ENCODE peak calls at places on chromosomes 6 and 20, in five cellular contexts. One of them, this sample, is unnamed.

GRCh38 chr6:23713211-23713610 is 412.8 kb upstream of the NRSN1 start:
- DNase-seq in MM.1S: peak
- DNase-seq in osteoblast: no peak
- DNase-seq in IMR-90: no peak
- DNase-seq in endothelial cell of umbilical vein: no peak
- DNase-seq in this sample: no peak

GRCh38 chr6:125367036-125367782 is 65.4 kb upstream of the HDDC2 start:
- DNase-seq in osteoblast: no peak
- DNase-seq in endothelial cell of umbilical vein: no peak
- DNase-seq in IMR-90: no peak
- DNase-seq in MM.1S: no peak
- DNase-seq in this sample: no peak

GRCh38 chr6:3414704-3415453 is 42.0 kb downstream of the SLC22A23 start:
- DNase-seq in IMR-90: peak
- DNase-seq in MM.1S: peak
- DNase-seq in osteoblast: no peak
- DNase-seq in endothelial cell of umbilical vein: no peak
- DNase-seq in this sample: no peak

GRCh38 chr6:144349690-144350132 is 64.6 kb downstream of the UTRN start:
- DNase-seq in osteoblast: peak
- DNase-seq in endothelial cell of umbilical vein: peak
- DNase-seq in IMR-90: peak
- DNase-seq in MM.1S: peak
- DNase-seq in this sample: peak

GRCh38 chr6:89281779-89282246 is 33.3 kb downstream of the GABRR2 start:
- DNase-seq in IMR-90: peak
- DNase-seq in MM.1S: no peak
- DNase-seq in osteoblast: no peak
- DNase-seq in endothelial cell of umbilical vein: peak
- DNase-seq in this sample: peak

GRCh38 chr20:23419995-23420901 is 1.0 kb downstream of the NAPB start:
- DNase-seq in IMR-90: peak
- DNase-seq in osteoblast: peak
- DNase-seq in endothelial cell of umbilical vein: peak
- DNase-seq in MM.1S: peak
- DNase-seq in this sample: peak

GRCh38 chr20:61414455-61414991 is 162.5 kb downstream of the CDH4 start:
- DNase-seq in osteoblast: no peak
- DNase-seq in endothelial cell of umbilical vein: no peak
- DNase-seq in IMR-90: no peak
- DNase-seq in MM.1S: no peak
- DNase-seq in this sample: no peak

GRCh38 chr20:5557123-5557522 is 193.1 kb upstream of the SHLD1 start:
- DNase-seq in endothelial cell of umbilical vein: peak
- DNase-seq in osteoblast: peak
- DNase-seq in MM.1S: peak
- DNase-seq in IMR-90: peak
- DNase-seq in this sample: peak

GRCh38 chr20:31722388-31723281 is at the start of gene BCL2L1:
- DNase-seq in MM.1S: peak
- DNase-seq in IMR-90: peak
- DNase-seq in osteoblast: peak
- DNase-seq in endothelial cell of umbilical vein: peak
- DNase-seq in this sample: peak

GRCh38 chr6:63236398-63236817 is 25.1 kb downstream of the FKBP1C start:
- DNase-seq in osteoblast: no peak
- DNase-seq in MM.1S: no peak
- DNase-seq in IMR-90: no peak
- DNase-seq in endothelial cell of umbilical vein: no peak
- DNase-seq in this sample: no peak

GRCh38 chr6:7237653-7238190 is 75.3 kb downstream of the SSR1 start:
- DNase-seq in endothelial cell of umbilical vein: no peak
- DNase-seq in MM.1S: no peak
- DNase-seq in IMR-90: peak
- DNase-seq in osteoblast: no peak
- DNase-seq in this sample: peak

GRCh38 chr6:116398366-116399005 is 27.7 kb downstream of the DSE start:
- DNase-seq in endothelial cell of umbilical vein: peak
- DNase-seq in osteoblast: no peak
- DNase-seq in MM.1S: no peak
- DNase-seq in IMR-90: peak
- DNase-seq in this sample: peak

GRCh38 chr6:52306972-52307849 is 22.7 kb upstream of the MCM3 start:
- DNase-seq in IMR-90: no peak
- DNase-seq in endothelial cell of umbilical vein: no peak
- DNase-seq in osteoblast: peak
- DNase-seq in MM.1S: no peak
- DNase-seq in this sample: no peak

GRCh38 chr6:109315331-109316129 is 66.7 kb downstream of the CD164 start:
- DNase-seq in IMR-90: no peak
- DNase-seq in endothelial cell of umbilical vein: no peak
- DNase-seq in MM.1S: no peak
- DNase-seq in osteoblast: no peak
- DNase-seq in this sample: no peak

GRCh38 chr6:35008858-35009257 is 119.8 kb downstream of the ANKS1A start:
- DNase-seq in MM.1S: no peak
- DNase-seq in endothelial cell of umbilical vein: no peak
- DNase-seq in IMR-90: no peak
- DNase-seq in osteoblast: no peak
- DNase-seq in this sample: no peak

GRCh38 chr6:90343581-90343980 is 46.9 kb upstream of the BACH2 start:
- DNase-seq in MM.1S: no peak
- DNase-seq in osteoblast: no peak
- DNase-seq in endothelial cell of umbilical vein: no peak
- DNase-seq in IMR-90: peak
- DNase-seq in this sample: peak

GRCh38 chr6:134636221-134636830 is 313.6 kb downstream of the ALDH8A1 start:
- DNase-seq in MM.1S: peak
- DNase-seq in IMR-90: peak
- DNase-seq in endothelial cell of umbilical vein: no peak
- DNase-seq in osteoblast: no peak
- DNase-seq in this sample: no peak

GRCh38 chr6:139955366-139956155 is 581.1 kb upstream of the CITED2 start:
- DNase-seq in endothelial cell of umbilical vein: no peak
- DNase-seq in osteoblast: no peak
- DNase-seq in MM.1S: no peak
- DNase-seq in IMR-90: no peak
- DNase-seq in this sample: no peak

GRCh38 chr20:2340823-2341222 is 39.9 kb upstream of the TGM6 start:
- DNase-seq in IMR-90: no peak
- DNase-seq in MM.1S: no peak
- DNase-seq in endothelial cell of umbilical vein: no peak
- DNase-seq in osteoblast: no peak
- DNase-seq in this sample: no peak

GRCh38 chr20:56788041-56788670 is 159.1 kb downstream of the TFAP2C start:
- DNase-seq in endothelial cell of umbilical vein: peak
- DNase-seq in MM.1S: no peak
- DNase-seq in osteoblast: peak
- DNase-seq in IMR-90: peak
- DNase-seq in this sample: peak

GRCh38 chr6:95094751-95095150 is 482.6 kb upstream of the MANEA start:
- DNase-seq in IMR-90: peak
- DNase-seq in osteoblast: no peak
- DNase-seq in endothelial cell of umbilical vein: peak
- DNase-seq in MM.1S: no peak
- DNase-seq in this sample: peak

GRCh38 chr6:40244684-40245083 is 310.4 kb upstream of the MOCS1 start:
- DNase-seq in IMR-90: no peak
- DNase-seq in endothelial cell of umbilical vein: no peak
- DNase-seq in osteoblast: no peak
- DNase-seq in MM.1S: no peak
- DNase-seq in this sample: no peak

GRCh38 chr6:112233864-112234263 is 20.5 kb downstream of the LAMA4 start:
- DNase-seq in MM.1S: no peak
- DNase-seq in osteoblast: no peak
- DNase-seq in IMR-90: peak
- DNase-seq in endothelial cell of umbilical vein: peak
- DNase-seq in this sample: peak

GRCh38 chr20:58553166-58553696 is 38.0 kb upstream of the APCDD1L start:
- DNase-seq in osteoblast: no peak
- DNase-seq in MM.1S: no peak
- DNase-seq in endothelial cell of umbilical vein: no peak
- DNase-seq in IMR-90: no peak
- DNase-seq in this sample: no peak

GRCh38 chr6:163971841-163972838 is 557.6 kb downstream of the QKI start:
- DNase-seq in endothelial cell of umbilical vein: no peak
- DNase-seq in IMR-90: no peak
- DNase-seq in osteoblast: no peak
- DNase-seq in MM.1S: no peak
- DNase-seq in this sample: no peak

GRCh38 chr20:14334306-14334930 is 3.0 kb downstream of the FLRT3 start:
- DNase-seq in MM.1S: peak
- DNase-seq in endothelial cell of umbilical vein: peak
- DNase-seq in IMR-90: peak
- DNase-seq in osteoblast: no peak
- DNase-seq in this sample: peak

GRCh38 chr20:8481636-8482035 is 349.6 kb downstream of the PLCB1 start:
- DNase-seq in IMR-90: peak
- DNase-seq in endothelial cell of umbilical vein: no peak
- DNase-seq in osteoblast: no peak
- DNase-seq in MM.1S: no peak
- DNase-seq in this sample: no peak

DNA sequence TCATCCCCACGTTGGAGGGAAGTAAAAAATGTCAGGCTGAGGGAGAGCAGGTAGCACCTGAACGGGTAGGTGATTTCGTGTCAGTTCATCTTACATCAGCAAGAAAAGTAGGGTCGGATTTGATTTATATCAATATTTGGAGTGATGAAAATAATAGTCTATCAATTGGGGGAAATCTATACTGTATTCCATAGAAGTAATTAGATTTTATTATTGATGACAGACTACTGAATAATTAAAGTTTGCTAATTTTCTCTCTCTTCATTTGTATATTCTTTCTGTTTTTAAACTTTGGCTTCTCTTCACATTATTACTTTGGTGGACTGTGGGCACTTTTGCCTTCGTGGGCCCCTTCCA is 78.4 kb downstream of the OLIG3 start:
- DNase-seq in osteoblast: no peak
- DNase-seq in endothelial cell of umbilical vein: no peak
- DNase-seq in MM.1S: no peak
- DNase-seq in IMR-90: no peak
- DNase-seq in this sample: no peak
- TF ChIP-seq CTCF in osteoblast: no peak
- TF ChIP-seq CTCF in endothelial cell of umbilical vein: no peak
- TF ChIP-seq CTCF in MM.1S: no peak
- TF ChIP-seq CTCF in IMR-90: no peak
- TF ChIP-seq CTCF in this sample: no peak

DNA sequence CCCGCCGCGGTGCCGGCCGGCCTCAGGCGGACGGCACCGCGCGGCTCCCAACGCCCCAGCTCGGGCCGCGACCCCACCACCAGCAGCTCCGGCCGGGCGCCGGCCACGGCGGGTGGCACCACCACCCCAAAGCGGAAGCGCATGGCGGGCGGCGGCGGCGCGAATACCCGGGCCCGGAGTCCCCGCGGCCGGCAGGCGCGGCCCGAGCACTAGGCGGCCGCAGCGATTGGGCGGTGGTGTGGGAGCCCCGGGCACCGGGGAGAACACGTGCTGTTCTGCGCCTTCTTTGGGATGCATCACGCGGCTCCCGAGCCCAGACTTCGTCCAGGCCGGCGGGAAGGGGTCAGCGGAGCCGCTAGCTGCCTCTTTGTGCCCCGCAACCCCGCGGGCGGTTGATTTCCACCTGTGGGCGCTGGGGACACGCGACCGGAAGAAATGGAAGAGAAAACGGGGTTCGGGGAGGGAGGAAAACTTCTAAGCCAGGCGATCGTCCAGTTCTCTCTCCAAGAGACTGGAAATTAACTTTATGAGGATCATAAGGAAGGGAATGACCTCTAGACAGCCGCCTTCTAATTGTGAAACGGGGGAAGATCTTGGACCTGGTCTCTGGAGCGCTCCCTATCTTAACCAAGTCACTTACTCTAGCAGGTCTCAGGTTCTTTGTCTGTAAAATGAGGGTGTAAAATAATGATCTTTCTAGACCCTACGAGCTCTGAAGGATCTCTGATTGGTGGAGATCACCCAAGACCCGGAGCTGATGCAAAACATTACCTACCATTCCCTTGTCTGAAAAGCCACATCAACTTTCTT is at the start of gene EPM2A:
- DNase-seq in endothelial cell of umbilical vein: peak
- DNase-seq in MM.1S: peak
- DNase-seq in IMR-90: peak
- DNase-seq in osteoblast: peak
- DNase-seq in this sample: peak
- H2AFZ ChIP-seq in endothelial cell of umbilical vein: peak
- H2AFZ ChIP-seq in MM.1S: peak
- H2AFZ ChIP-seq in IMR-90: peak
- H2AFZ ChIP-seq in osteoblast: peak
- H2AFZ ChIP-seq in this sample: peak

DNA sequence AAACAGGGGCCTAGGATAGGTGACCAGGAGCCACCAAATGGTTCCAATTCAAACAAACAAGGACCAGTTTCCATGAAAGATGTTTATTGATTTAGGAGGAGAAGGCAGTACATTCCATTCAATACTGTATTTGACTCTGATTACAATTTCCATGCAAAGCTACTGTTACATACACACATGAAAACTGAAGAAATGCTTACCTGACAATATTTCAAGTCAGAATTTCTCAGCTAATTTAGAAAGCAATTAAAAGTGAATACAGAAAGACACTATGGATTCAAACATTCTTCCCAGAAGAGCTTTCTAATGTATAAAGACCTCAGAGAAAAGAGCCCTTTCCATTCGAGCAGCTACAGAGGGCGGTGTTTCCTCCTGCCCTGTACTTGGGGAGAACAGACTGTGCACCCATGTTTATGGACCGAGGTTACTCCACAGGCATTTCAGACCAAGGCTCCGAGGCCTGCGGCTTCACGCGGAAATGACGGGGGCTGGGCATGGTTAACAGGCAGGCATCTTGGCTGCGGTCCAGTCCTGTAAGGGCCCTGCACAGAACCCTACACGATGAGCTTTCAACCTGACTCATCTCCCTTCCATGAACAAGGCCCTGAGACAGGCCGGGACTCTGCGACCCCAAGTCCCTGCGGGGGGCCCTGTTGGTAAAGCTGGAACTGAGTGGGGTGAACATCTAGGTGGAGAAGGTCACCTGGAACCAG is 25.7 kb upstream of the TCFL5 start:
- DNase-seq in endothelial cell of umbilical vein: peak
- DNase-seq in IMR-90: peak
- DNase-seq in MM.1S: no peak
- DNase-seq in osteoblast: peak
- DNase-seq in this sample: peak
- TF ChIP-seq CTCF in endothelial cell of umbilical vein: no peak
- TF ChIP-seq CTCF in IMR-90: peak
- TF ChIP-seq CTCF in MM.1S: no peak
- TF ChIP-seq CTCF in osteoblast: peak
- TF ChIP-seq CTCF in this sample: no peak

GRCh38 chr6:170500955-170501590 is 52.0 kb downstream of the PSMB1 start:
- DNase-seq in osteoblast: no peak
- DNase-seq in endothelial cell of umbilical vein: no peak
- DNase-seq in IMR-90: no peak
- DNase-seq in MM.1S: no peak
- DNase-seq in this sample: no peak

GRCh38 chr6:170503414-170503761 is 49.7 kb downstream of the PSMB1 start:
- DNase-seq in MM.1S: no peak
- DNase-seq in IMR-90: no peak
- DNase-seq in osteoblast: no peak
- DNase-seq in endothelial cell of umbilical vein: no peak
- DNase-seq in this sample: no peak

GRCh38 chr6:170493354-170493753 is 59.8 kb downstream of the PSMB1 start:
- DNase-seq in endothelial cell of umbilical vein: no peak
- DNase-seq in MM.1S: no peak
- DNase-seq in osteoblast: no peak
- DNase-seq in IMR-90: no peak
- DNase-seq in this sample: no peak

GRCh38 chr6:170497845-170498281 is 55.2 kb downstream of the PSMB1 start:
- DNase-seq in IMR-90: no peak
- DNase-seq in MM.1S: no peak
- DNase-seq in osteoblast: no peak
- DNase-seq in endothelial cell of umbilical vein: no peak
- DNase-seq in this sample: peak
- H2AFZ ChIP-seq in IMR-90: no peak
- H2AFZ ChIP-seq in MM.1S: no peak
- H2AFZ ChIP-seq in osteoblast: no peak
- H2AFZ ChIP-seq in endothelial cell of umbilical vein: no peak
- H2AFZ ChIP-seq in this sample: no peak